ENCODE peak calls at places on chromosomes 1 and 21, in five cellular contexts. One of them, this sample, is unnamed.

GRCh38 chr1:36089393-36090121 is 865 bp downstream of the ADPRS start:
- DNase-seq in K562: peak; percentile 20
- DNase-seq in activated T-cell treated with anti-CD3 and anti-CD28 coated beads for 1 hour: no peak
- DNase-seq in C1 segment of cervical spinal cord: no peak
- DNase-seq in fibroblast of villous mesenchyme: peak; percentile 82
- DNase-seq in this sample: no peak

GRCh38 chr21:38267991-38268858 is 11.4 kb downstream of the KCNJ15 start:
- DNase-seq in K562: no peak
- DNase-seq in activated T-cell treated with anti-CD3 and anti-CD28 coated beads for 1 hour: no peak
- DNase-seq in C1 segment of cervical spinal cord: no peak
- DNase-seq in fibroblast of villous mesenchyme: peak; percentile 67
- DNase-seq in this sample: no peak

GRCh38 chr1:1003618-1004419 is 3.9 kb upstream of the HES4 start:
- DNase-seq in K562: peak; percentile 12
- DNase-seq in activated T-cell treated with anti-CD3 and anti-CD28 coated beads for 1 hour: no peak
- DNase-seq in C1 segment of cervical spinal cord: no peak
- DNase-seq in fibroblast of villous mesenchyme: no peak
- DNase-seq in this sample: no peak

GRCh38 chr1:204267191-204267601 is 53.4 kb upstream of the GOLT1A start:
- DNase-seq in K562: no peak
- DNase-seq in activated T-cell treated with anti-CD3 and anti-CD28 coated beads for 1 hour: no peak
- DNase-seq in C1 segment of cervical spinal cord: peak; percentile 82
- DNase-seq in fibroblast of villous mesenchyme: no peak
- DNase-seq in this sample: no peak

GRCh38 chr21:18899261-18899660 is 495.7 kb upstream of the TMPRSS15 start:
- DNase-seq in K562: no peak
- DNase-seq in activated T-cell treated with anti-CD3 and anti-CD28 coated beads for 1 hour: no peak
- DNase-seq in C1 segment of cervical spinal cord: no peak
- DNase-seq in fibroblast of villous mesenchyme: no peak
- DNase-seq in this sample: no peak

GRCh38 chr1:26848499-26848898 is 14.4 kb upstream of the SFN start:
- DNase-seq in K562: no peak
- DNase-seq in activated T-cell treated with anti-CD3 and anti-CD28 coated beads for 1 hour: no peak
- DNase-seq in C1 segment of cervical spinal cord: no peak
- DNase-seq in fibroblast of villous mesenchyme: no peak
- DNase-seq in this sample: no peak

GRCh38 chr1:83583351-83584014 is 415.4 kb downstream of the TTLL7 start:
- DNase-seq in K562: no peak
- DNase-seq in activated T-cell treated with anti-CD3 and anti-CD28 coated beads for 1 hour: no peak
- DNase-seq in C1 segment of cervical spinal cord: no peak
- DNase-seq in fibroblast of villous mesenchyme: peak; percentile 2
- DNase-seq in this sample: no peak

GRCh38 chr21:28699591-28700259 is 293.0 kb downstream of the LTN1 start:
- DNase-seq in K562: no peak
- DNase-seq in activated T-cell treated with anti-CD3 and anti-CD28 coated beads for 1 hour: no peak
- DNase-seq in C1 segment of cervical spinal cord: no peak
- DNase-seq in fibroblast of villous mesenchyme: peak; percentile 17
- DNase-seq in this sample: no peak

GRCh38 chr1:201085902-201086735 is 26.1 kb downstream of the CACNA1S start:
- DNase-seq in K562: peak; percentile 72
- DNase-seq in activated T-cell treated with anti-CD3 and anti-CD28 coated beads for 1 hour: peak; percentile 16
- DNase-seq in C1 segment of cervical spinal cord: peak; percentile 4
- DNase-seq in fibroblast of villous mesenchyme: peak; percentile 36
- DNase-seq in this sample: no peak

GRCh38 chr21:33265664-33266049 is 510 bp upstream of the IL10RB start:
- DNase-seq in K562: no peak
- DNase-seq in activated T-cell treated with anti-CD3 and anti-CD28 coated beads for 1 hour: no peak
- DNase-seq in C1 segment of cervical spinal cord: no peak
- DNase-seq in fibroblast of villous mesenchyme: peak; percentile 50
- DNase-seq in this sample: no peak

GRCh38 chr1:57551476-57551875 is 127.6 kb upstream of the DAB1 start:
- DNase-seq in K562: no peak
- DNase-seq in activated T-cell treated with anti-CD3 and anti-CD28 coated beads for 1 hour: no peak
- DNase-seq in C1 segment of cervical spinal cord: no peak
- DNase-seq in fibroblast of villous mesenchyme: no peak
- DNase-seq in this sample: no peak

GRCh38 chr1:117061986-117062415 is 1.9 kb downstream of the TTF2 start:
- DNase-seq in K562: no peak
- DNase-seq in activated T-cell treated with anti-CD3 and anti-CD28 coated beads for 1 hour: no peak
- DNase-seq in C1 segment of cervical spinal cord: no peak
- DNase-seq in fibroblast of villous mesenchyme: peak; percentile 74
- DNase-seq in this sample: no peak

GRCh38 chr1:228151170-228151513 is 1.4 kb downstream of the GJC2 start:
- DNase-seq in K562: no peak
- DNase-seq in activated T-cell treated with anti-CD3 and anti-CD28 coated beads for 1 hour: no peak
- DNase-seq in C1 segment of cervical spinal cord: no peak
- DNase-seq in fibroblast of villous mesenchyme: no peak
- DNase-seq in this sample: no peak

GRCh38 chr21:15895142-15896106 is 165.6 kb downstream of the USP25 start:
- DNase-seq in K562: no peak
- DNase-seq in activated T-cell treated with anti-CD3 and anti-CD28 coated beads for 1 hour: no peak
- DNase-seq in C1 segment of cervical spinal cord: no peak
- DNase-seq in fibroblast of villous mesenchyme: no peak
- DNase-seq in this sample: no peak

GRCh38 chr1:161439280-161440232 is 65.7 kb upstream of the FCGR2A start:
- DNase-seq in K562: peak; percentile 26
- DNase-seq in activated T-cell treated with anti-CD3 and anti-CD28 coated beads for 1 hour: no peak
- DNase-seq in C1 segment of cervical spinal cord: no peak
- DNase-seq in fibroblast of villous mesenchyme: no peak
- DNase-seq in this sample: no peak

GRCh38 chr21:44687671-44688070 is 5.7 kb upstream of the KRTAP12-1 start:
- DNase-seq in K562: no peak
- DNase-seq in activated T-cell treated with anti-CD3 and anti-CD28 coated beads for 1 hour: no peak
- DNase-seq in C1 segment of cervical spinal cord: no peak
- DNase-seq in fibroblast of villous mesenchyme: no peak
- DNase-seq in this sample: no peak

GRCh38 chr1:8004803-8005573 is 21.1 kb downstream of the ERRFI1 start:
- DNase-seq in K562: peak; percentile 58
- DNase-seq in activated T-cell treated with anti-CD3 and anti-CD28 coated beads for 1 hour: no peak
- DNase-seq in C1 segment of cervical spinal cord: peak; percentile 39
- DNase-seq in fibroblast of villous mesenchyme: peak; percentile 99
- DNase-seq in this sample: no peak

GRCh38 chr1:94481473-94481933 is 60.1 kb downstream of the F3 start:
- DNase-seq in K562: peak; percentile 52
- DNase-seq in activated T-cell treated with anti-CD3 and anti-CD28 coated beads for 1 hour: peak; percentile 2
- DNase-seq in C1 segment of cervical spinal cord: peak; percentile 37
- DNase-seq in fibroblast of villous mesenchyme: peak; percentile 77
- DNase-seq in this sample: peak; percentile 22

GRCh38 chr1:55329826-55330432 is 114.8 kb upstream of the USP24 start:
- DNase-seq in K562: no peak
- DNase-seq in activated T-cell treated with anti-CD3 and anti-CD28 coated beads for 1 hour: no peak
- DNase-seq in C1 segment of cervical spinal cord: no peak
- DNase-seq in fibroblast of villous mesenchyme: peak; percentile 82
- DNase-seq in this sample: no peak

GRCh38 chr1:37741130-37741529 is 23.8 kb downstream of the EPHA10 start:
- DNase-seq in K562: no peak
- DNase-seq in activated T-cell treated with anti-CD3 and anti-CD28 coated beads for 1 hour: no peak
- DNase-seq in C1 segment of cervical spinal cord: no peak
- DNase-seq in fibroblast of villous mesenchyme: peak; percentile 25
- DNase-seq in this sample: no peak

GRCh38 chr21:41775152-41775472 is 8.3 kb upstream of the RIPK4 start:
- DNase-seq in K562: no peak
- DNase-seq in activated T-cell treated with anti-CD3 and anti-CD28 coated beads for 1 hour: no peak
- DNase-seq in C1 segment of cervical spinal cord: no peak
- DNase-seq in fibroblast of villous mesenchyme: no peak
- DNase-seq in this sample: no peak

GRCh38 chr1:6246497-6247295 is 2.7 kb downstream of the HES3 start:
- DNase-seq in K562: peak; percentile 93
- DNase-seq in activated T-cell treated with anti-CD3 and anti-CD28 coated beads for 1 hour: peak; percentile 79
- DNase-seq in C1 segment of cervical spinal cord: peak; percentile 41
- DNase-seq in fibroblast of villous mesenchyme: peak; percentile 77
- DNase-seq in this sample: no peak

GRCh38 chr1:2861988-2862430 is 60.5 kb upstream of the TTC34 start:
- DNase-seq in K562: no peak
- DNase-seq in activated T-cell treated with anti-CD3 and anti-CD28 coated beads for 1 hour: no peak
- DNase-seq in C1 segment of cervical spinal cord: no peak
- DNase-seq in fibroblast of villous mesenchyme: no peak
- DNase-seq in this sample: no peak

GRCh38 chr1:201702936-201703335 is 126.0 kb upstream of the IPO9 start:
- DNase-seq in K562: peak; percentile 31
- DNase-seq in activated T-cell treated with anti-CD3 and anti-CD28 coated beads for 1 hour: no peak
- DNase-seq in C1 segment of cervical spinal cord: no peak
- DNase-seq in fibroblast of villous mesenchyme: peak; percentile 77
- DNase-seq in this sample: no peak

GRCh38 chr1:17199267-17200044 is 5.5 kb upstream of the PADI1 start:
- DNase-seq in K562: no peak
- DNase-seq in activated T-cell treated with anti-CD3 and anti-CD28 coated beads for 1 hour: no peak
- DNase-seq in C1 segment of cervical spinal cord: no peak
- DNase-seq in fibroblast of villous mesenchyme: no peak
- DNase-seq in this sample: no peak

GRCh38 chr1:91830242-91831131 is 55.5 kb downstream of the TGFBR3 start:
- DNase-seq in K562: no peak
- DNase-seq in activated T-cell treated with anti-CD3 and anti-CD28 coated beads for 1 hour: no peak
- DNase-seq in C1 segment of cervical spinal cord: peak; percentile 12
- DNase-seq in fibroblast of villous mesenchyme: peak; percentile 90
- DNase-seq in this sample: no peak

GRCh38 chr1:1116701-1117468 is 996 bp upstream of the C1orf159 start:
- DNase-seq in K562: no peak
- DNase-seq in activated T-cell treated with anti-CD3 and anti-CD28 coated beads for 1 hour: peak; percentile 28
- DNase-seq in C1 segment of cervical spinal cord: no peak
- DNase-seq in fibroblast of villous mesenchyme: peak; percentile 19
- DNase-seq in this sample: no peak